ENCODE peak calls at places on chromosomes 12 and 14, in four cellular contexts. N is cardiac muscle cell, A is AG04450, V is tibial artery. R is an unnamed sample.

GRCh38 chr14:54889919-54890318 is 12.7 kb downstream of the GCH1 start:
- DNase-seq in N (no peak), A (no peak), V (no peak), R (no peak)

GRCh38 chr12:20280515-20280914 is 87.8 kb upstream of the PDE3A start:
- DNase-seq in N (no peak), A (no peak), V (no peak), R (no peak)

GRCh38 chr14:38290601-38291190 is 34.8 kb upstream of the CLEC14A start:
- DNase-seq in N (no peak), A (peak; percentile 74), V (no peak), R (peak; percentile 17)

GRCh38 chr12:55730447-55730820 is 1.6 kb upstream of the CD63 start:
- DNase-seq in N (no peak), A (no peak), V (no peak), R (no peak)

GRCh38 chr12:120376416-120376815 is 7.5 kb upstream of the MSI1 start:
- DNase-seq in N (no peak), A (no peak), V (no peak), R (no peak)

GRCh38 chr12:46449161-46449715 is 76.7 kb upstream of the SLC38A2 start:
- DNase-seq in N (no peak), A (no peak), V (no peak), R (no peak)

GRCh38 chr12:92417343-92417742 is 271.7 kb upstream of the BTG1 start:
- DNase-seq in N (no peak), A (no peak), V (no peak), R (no peak)

GRCh38 chr14:100644383-100644782 is 57.2 kb upstream of the BEGAIN start:
- DNase-seq in N (no peak), A (no peak), V (no peak), R (no peak)

GRCh38 chr12:86349196-86349595 is 93.0 kb upstream of the MGAT4C start:
- DNase-seq in N (no peak), A (no peak), V (no peak), R (no peak)

GRCh38 chr12:14948672-14949071 is 10.3 kb upstream of the ERP27 start:
- DNase-seq in N (peak; percentile 53), A (peak; percentile 69), V (peak; percentile 36), R (peak; percentile 67)

GRCh38 chr12:42236017-42236416 is 2.0 kb downstream of the YAF2 start:
- DNase-seq in N (no peak), A (no peak), V (no peak), R (no peak)

GRCh38 chr12:80632835-80633234 is 74.6 kb upstream of the MYF6 start:
- DNase-seq in N (peak; percentile 36), A (no peak), V (no peak), R (peak; percentile 8)

DNA sequence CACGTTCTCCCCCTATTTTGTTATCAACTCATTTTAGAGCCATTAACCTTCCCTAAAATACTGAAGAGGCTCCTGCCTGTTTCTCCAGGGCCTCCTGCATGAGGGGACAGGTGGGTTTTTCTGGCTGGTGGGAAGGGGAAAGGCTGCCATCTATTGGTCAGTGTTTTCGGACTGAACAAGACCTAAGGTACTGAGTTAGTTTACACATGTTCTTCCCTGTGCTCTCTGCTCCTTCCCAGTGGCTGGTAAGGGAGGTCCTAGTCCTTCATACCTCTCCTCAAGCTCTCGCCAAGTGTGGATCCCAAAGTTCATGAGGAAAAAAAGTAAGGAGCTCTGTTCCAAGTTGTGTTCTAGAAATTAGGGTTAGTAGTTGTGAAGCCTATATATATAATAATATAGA is 357.5 kb downstream of the FSCB start:
- DNase-seq in N (peak; percentile 68), A (no peak), V (no peak), R (peak; percentile 44)
- TF ChIP-seq CTCF in N (peak; percentile 57), A (peak; percentile 17), V (no peak), R (peak; percentile 56)

GRCh38 chr14:60651936-60652673 is 2.8 kb upstream of the SIX1 start:
- DNase-seq in N (no peak), A (no peak), V (no peak), R (peak; percentile 23)
- TF ChIP-seq CTCF in N (no peak), A (no peak), V (no peak), R (no peak)

DNA sequence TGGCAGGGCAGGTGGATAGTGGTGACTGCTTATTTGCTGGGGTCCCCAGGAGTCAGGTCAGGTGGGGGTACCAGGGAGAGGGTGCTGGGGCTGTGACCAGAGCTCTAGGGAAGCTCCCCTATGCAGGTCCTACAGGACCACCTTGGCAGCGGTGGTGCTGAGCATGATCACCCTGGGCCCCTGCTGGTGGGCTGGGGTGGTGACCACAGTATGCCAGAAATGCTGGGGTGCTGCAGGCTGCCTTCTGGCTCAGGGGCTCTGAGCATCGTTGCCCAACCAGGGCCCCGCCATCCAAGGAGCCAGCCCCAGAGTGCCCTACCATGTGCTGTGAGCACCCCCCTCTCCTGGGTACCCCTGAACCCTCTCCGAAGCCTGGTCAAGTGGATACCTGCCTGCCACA is 17.5 kb upstream of the NUDT14 start:
- DNase-seq in N (no peak), A (no peak), V (no peak), R (no peak)
- TF ChIP-seq CTCF in N (no peak), A (peak; percentile 25), V (no peak), R (no peak)

GRCh38 chr14:93655078-93655750 is 133.1 kb downstream of the PRIMA1 start:
- DNase-seq in N (peak; percentile 92), A (no peak), V (no peak), R (peak; percentile 90)
- TF ChIP-seq CTCF in N (peak; percentile 48), A (peak; percentile 53), V (peak; percentile 59), R (peak; percentile 69)

GRCh38 chr12:124709722-124710656 is 142.6 kb upstream of the NCOR2 start:
- DNase-seq in N (no peak), A (peak; percentile 50), V (no peak), R (no peak)
- TF ChIP-seq CTCF in N (peak; percentile 34), A (peak; percentile 57), V (no peak), R (peak; percentile 18)

GRCh38 chr12:30795660-30796507 is 41.1 kb upstream of the CAPRIN2 start:
- DNase-seq in N (peak; percentile 9), A (no peak), V (peak; percentile 65), R (peak; percentile 75)
- TF ChIP-seq CTCF in N (peak; percentile 6), A (peak; percentile 10), V (no peak), R (no peak)

DNA sequence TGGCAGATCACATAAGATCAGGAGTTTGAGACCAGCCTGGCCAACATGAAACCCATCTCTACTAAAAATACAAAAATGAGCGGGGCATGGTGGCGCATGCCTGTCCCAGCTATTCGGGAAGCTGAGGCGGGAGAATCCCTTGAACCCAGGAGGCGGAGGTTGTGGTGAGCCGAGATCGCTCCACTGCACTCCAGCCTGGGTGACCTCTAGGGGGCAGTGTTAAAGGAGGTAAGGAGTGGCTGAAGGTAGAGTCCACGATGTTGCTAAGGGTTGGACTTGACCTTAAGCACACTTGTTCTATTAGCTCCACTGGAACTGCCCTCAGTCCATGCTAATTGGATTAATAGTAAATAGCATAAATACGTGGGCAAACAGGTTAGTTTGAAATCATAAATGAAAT is 62.4 kb upstream of the PSMC1 start:
- DNase-seq in N (no peak), A (no peak), V (no peak), R (no peak)
- TF ChIP-seq CTCF in N (peak; percentile 23), A (peak; percentile 26), V (no peak), R (no peak)

DNA sequence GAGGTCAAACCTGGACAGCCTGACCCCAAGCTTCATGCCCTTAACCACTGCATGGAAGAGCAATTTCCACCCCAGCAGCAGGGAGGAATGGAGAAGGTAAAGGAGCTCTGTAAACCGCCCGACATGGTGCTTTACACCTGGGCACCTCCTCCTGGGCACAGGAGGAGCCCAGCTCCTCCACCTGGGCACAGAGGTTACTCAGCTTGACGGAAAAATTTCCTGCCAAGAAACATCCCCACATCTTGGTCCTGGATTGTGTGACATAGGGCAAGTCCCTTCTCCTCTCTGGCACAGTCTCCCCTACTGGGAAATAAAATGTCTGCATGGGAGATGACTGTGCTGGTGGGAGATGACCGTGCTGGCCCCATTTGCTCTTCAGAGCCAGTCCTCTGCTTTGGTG is 40.8 kb downstream of the TTC7B start:
- DNase-seq in N (no peak), A (no peak), V (no peak), R (no peak)
- TF ChIP-seq CTCF in N (no peak), A (no peak), V (no peak), R (no peak)

DNA sequence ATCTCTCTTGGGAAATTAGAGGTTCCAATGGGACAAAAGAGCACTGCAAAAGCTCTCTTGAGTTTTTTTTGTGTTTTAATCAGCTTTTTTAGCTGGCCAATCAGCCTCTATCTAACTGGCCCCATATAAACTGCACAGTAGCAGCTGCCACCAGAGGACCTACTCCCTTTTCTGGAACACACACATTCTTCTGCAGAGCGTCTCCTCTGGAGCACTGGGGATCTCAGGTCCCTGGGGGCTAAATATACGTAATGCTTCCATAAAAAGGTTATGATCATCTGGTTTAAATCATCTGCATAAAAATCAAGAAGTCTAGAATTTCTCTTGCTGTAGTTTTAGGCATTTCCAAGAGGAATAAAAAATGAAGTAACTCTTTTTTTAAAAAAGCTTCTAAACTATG is 32.3 kb downstream of the TSPAN8 start:
- DNase-seq in N (no peak), A (no peak), V (no peak), R (no peak)
- TF ChIP-seq CTCF in N (peak; percentile 28), A (no peak), V (peak; percentile 18), R (no peak)

GRCh38 chr14:30903285-30904124 is 29.1 kb downstream of the COCH start:
- DNase-seq in N (no peak), A (no peak), V (no peak), R (no peak)
- TF ChIP-seq CTCF in N (no peak), A (no peak), V (no peak), R (no peak)